ENCODE peak calls at places on chromosome 2, in seven cellular contexts. W is AG08396, O is T-helper 1 cell, M is mesenteric fat pad, P is substantia nigra, L is fibroblast of lung, B is erythroblast. I is an unnamed sample.

GRCh38 chr2:113028112-113028511 is 22.9 kb downstream of the IL36A start:
- DNase-seq in W (no peak), L (no peak), P (no peak), B (no peak), M (no peak), O (no peak), I (no peak)

GRCh38 chr2:188478724-188479123 is 187.1 kb downstream of the GULP1 start:
- DNase-seq in B (no peak), M (no peak), L (no peak), O (no peak), P (no peak), W (no peak), I (peak)

GRCh38 chr2:46548103-46548486 is 68.7 kb downstream of the TMEM247 start:
- DNase-seq in O (no peak), P (peak), L (no peak), B (no peak), W (no peak), M (no peak), I (no peak)

GRCh38 chr2:36731941-36732700 is 35.6 kb downstream of the VIT start:
- DNase-seq in P (no peak), B (no peak), W (peak), M (no peak), L (peak), O (no peak), I (peak)

GRCh38 chr2:25537526-25537925 is 135.9 kb downstream of the DTNB start:
- DNase-seq in P (no peak), M (no peak), O (no peak), W (no peak), L (no peak), B (no peak), I (no peak)

GRCh38 chr2:100928235-100928634 is 73.9 kb upstream of the RPL31 start:
- DNase-seq in P (no peak), B (no peak), O (no peak), L (no peak), W (no peak), M (no peak), I (no peak)

GRCh38 chr2:129794116-129794515 is 185.3 kb upstream of the RAB6C start:
- DNase-seq in P (no peak), O (no peak), L (no peak), M (no peak), W (no peak), B (no peak), I (no peak)

GRCh38 chr2:43631918-43632317 is 5.1 kb upstream of the PLEKHH2 start:
- DNase-seq in L (no peak), B (no peak), W (no peak), O (no peak), P (no peak), M (no peak), I (no peak)

GRCh38 chr2:197828464-197829135 is 24.2 kb downstream of the PLCL1 start:
- DNase-seq in M (no peak), B (no peak), W (no peak), O (no peak), P (no peak), L (peak), I (no peak)